ENCODE peak calls at places on chromosomes 11 and 22, in seven cellular contexts. W is effector CD4-positive, alpha-beta T cell; I is activated T-cell treated with anti-CD3 and anti-CD28 coated beads for 1 hour; Y is fibroblast of pulmonary artery; A is EH; G is stimulated activated naive CD8-positive, alpha-beta T cell treated with anti-CD3 and anti-CD28 coated beads, Interleukin-15, amount 100 ng/mL, for 72 hours; T is bronchial epithelial cell. C is an unnamed sample.

GRCh38 chr22:35622132-35622913 is 5.2 kb upstream of the MB start:
- DNase-seq in G (no peak), A (no peak), T (no peak), W (no peak), Y (no peak), I (no peak), C (no peak)

GRCh38 chr22:41838842-41839618 is 6.1 kb downstream of the SREBF2 start:
- DNase-seq in I (no peak), G (no peak), Y (no peak), T (peak), A (no peak), W (no peak), C (no peak)

GRCh38 chr11:120805960-120806555 is 217.8 kb upstream of the TBCEL start:
- DNase-seq in Y (no peak), W (no peak), I (no peak), G (no peak), A (no peak), T (no peak), C (no peak)

GRCh38 chr22:44627521-44628139 is 74.4 kb upstream of the PRR5 start:
- DNase-seq in A (no peak), Y (no peak), G (no peak), W (no peak), I (no peak), T (no peak), C (no peak)

GRCh38 chr22:26800858-26801257 is 143.5 kb downstream of the MIAT start:
- DNase-seq in T (no peak), A (peak), W (no peak), I (no peak), Y (no peak), G (no peak), C (no peak)

GRCh38 chr11:129854229-129854805 is 38.7 kb downstream of the TMEM45B start:
- DNase-seq in W (no peak), A (no peak), T (no peak), G (no peak), Y (no peak), I (no peak), C (no peak)

GRCh38 chr11:91694331-91694730 is 530.3 kb upstream of the FAT3 start:
- DNase-seq in W (no peak), Y (no peak), G (no peak), I (no peak), T (no peak), A (no peak), C (no peak)

GRCh38 chr22:40322061-40322460 is 24.2 kb upstream of the ADSL start:
- DNase-seq in G (no peak), A (no peak), I (no peak), Y (no peak), W (no peak), T (no peak), C (no peak)

GRCh38 chr11:117473692-117474091 is 146.0 kb downstream of the CEP164 start:
- DNase-seq in I (no peak), W (no peak), A (no peak), G (no peak), Y (no peak), T (peak), C (no peak)

GRCh38 chr11:84962018-84962417 is 665.1 kb downstream of the DLG2 start:
- DNase-seq in T (no peak), Y (no peak), I (no peak), A (no peak), W (no peak), G (no peak), C (no peak)

GRCh38 chr11:80916180-80916811 is 1475.5 kb upstream of the TENM4 start:
- DNase-seq in I (no peak), T (peak), G (no peak), W (no peak), Y (no peak), A (no peak), C (no peak)

GRCh38 chr11:47466701-47467250 is 17.8 kb upstream of the RAPSN start:
- DNase-seq in W (no peak), I (no peak), T (no peak), G (no peak), A (peak), Y (peak), C (no peak)

GRCh38 chr11:126857860-126858808 is 142.4 kb downstream of the KIRREL3 start:
- DNase-seq in I (no peak), Y (peak), W (no peak), T (no peak), G (no peak), A (no peak), C (no peak)

GRCh38 chr11:126140932-126141291 is 70.5 kb downstream of the RPUSD4 start:
- DNase-seq in T (no peak), A (peak), W (no peak), Y (peak), G (no peak), I (no peak), C (no peak)

GRCh38 chr11:96219981-96220623 is 122.9 kb downstream of the MAML2 start:
- DNase-seq in Y (peak), T (peak), W (no peak), A (peak), G (no peak), I (no peak), C (no peak)

GRCh38 chr11:42598341-42598740 is 713.5 kb upstream of the API5 start:
- DNase-seq in A (no peak), W (no peak), T (no peak), Y (no peak), I (no peak), G (no peak), C (no peak)

GRCh38 chr11:13288375-13289029 is 10.9 kb downstream of the BMAL1 start:
- DNase-seq in I (no peak), W (no peak), T (peak), Y (no peak), G (no peak), A (peak), C (no peak)

GRCh38 chr11:44839458-44840084 is 111.1 kb downstream of the TP53I11 start:
- DNase-seq in A (no peak), I (no peak), G (no peak), Y (no peak), W (no peak), T (no peak), C (no peak)

GRCh38 chr11:64638829-64639228 is 47.8 kb downstream of the SLC22A12 start:
- DNase-seq in Y (no peak), A (no peak), T (no peak), W (no peak), G (no peak), I (no peak), C (no peak)

GRCh38 chr11:63622318-63622717 is 8.1 kb upstream of the PLAAT3 start:
- DNase-seq in G (no peak), A (no peak), T (peak), Y (no peak), W (no peak), I (no peak), C (no peak)

GRCh38 chr11:68019486-68019885 is 9.4 kb downstream of the ALDH3B1 start:
- DNase-seq in T (no peak), I (no peak), W (no peak), G (no peak), Y (no peak), A (no peak), C (no peak)

GRCh38 chr11:57131080-57131790 is 50.5 kb upstream of the LRRC55 start:
- DNase-seq in Y (peak), A (peak), T (peak), G (no peak), I (no peak), W (no peak), C (no peak)

GRCh38 chr11:11381471-11382100 is 28.5 kb upstream of the CSNK2A3 start:
- DNase-seq in G (no peak), W (no peak), Y (no peak), A (no peak), I (no peak), T (no peak), C (no peak)

GRCh38 chr22:19527321-19527721 is 3.1 kb upstream of the CLDN5 start:
- DNase-seq in I (no peak), G (no peak), Y (no peak), W (no peak), A (no peak), T (no peak), C (no peak)

GRCh38 chr11:35785287-35786167 is 123.0 kb downstream of the TRIM44 start:
- DNase-seq in G (peak), T (peak), A (peak), Y (peak), W (no peak), I (no peak), C (no peak)

GRCh38 chr11:33741806-33742205 is 5.6 kb upstream of the CD59 start:
- DNase-seq in G (no peak), T (no peak), Y (no peak), I (no peak), A (no peak), W (no peak), C (no peak)

GRCh38 chr11:35951659-35952058 is 7.8 kb downstream of the LDLRAD3 start:
- DNase-seq in Y (no peak), G (no peak), A (no peak), I (no peak), W (no peak), T (no peak), C (no peak)

GRCh38 chr11:61129608-61130523 is 27.6 kb downstream of the CD5 start:
- DNase-seq in W (peak), T (peak), Y (peak), I (peak), A (peak), G (peak), C (peak)

GRCh38 chr11:6156628-6157367 is 13.3 kb downstream of the OR52B2 start:
- DNase-seq in A (peak), T (no peak), Y (peak), W (no peak), I (no peak), G (no peak), C (no peak)

GRCh38 chr11:113162590-113162961 is 151.8 kb upstream of the TTC12 start:
- DNase-seq in Y (peak), W (no peak), A (no peak), T (no peak), I (no peak), G (no peak), C (no peak)